ENCODE peak calls at places on chromosomes 4 and X, in ten cellular contexts. One of them, this sample, is unnamed.

GRCh38 chr4:9866931-9867330 is 85.5 kb downstream of the DRD5 start:
- DNase-seq in Calu3: no peak
- DNase-seq in activated B cell treated with CpG ODN at 0.5 μM for 24 hours: no peak
- DNase-seq in left ventricle myocardium inferior: no peak
- DNase-seq in LNCaP clone FGC: no peak
- DNase-seq in omental fat pad: no peak
- DNase-seq in progenitor cell of endocrine pancreas: no peak
- DNase-seq in uterus: no peak
- DNase-seq in H9: no peak
- DNase-seq in choroid plexus epithelial cell: no peak
- DNase-seq in this sample: no peak

GRCh38 chrX:38220024-38220935 is at the start of gene SRPX:
- DNase-seq in choroid plexus epithelial cell: peak
- DNase-seq in omental fat pad: no peak
- DNase-seq in Calu3: peak
- DNase-seq in LNCaP clone FGC: no peak
- DNase-seq in uterus: peak
- DNase-seq in left ventricle myocardium inferior: peak
- DNase-seq in H9: peak
- DNase-seq in activated B cell treated with CpG ODN at 0.5 μM for 24 hours: no peak
- DNase-seq in progenitor cell of endocrine pancreas: peak
- DNase-seq in this sample: no peak

GRCh38 chr4:123672987-123673386 is 276.4 kb downstream of the SPRY1 start:
- DNase-seq in LNCaP clone FGC: no peak
- DNase-seq in left ventricle myocardium inferior: no peak
- DNase-seq in H9: no peak
- DNase-seq in choroid plexus epithelial cell: peak
- DNase-seq in omental fat pad: no peak
- DNase-seq in uterus: no peak
- DNase-seq in progenitor cell of endocrine pancreas: no peak
- DNase-seq in Calu3: no peak
- DNase-seq in activated B cell treated with CpG ODN at 0.5 μM for 24 hours: no peak
- DNase-seq in this sample: no peak

GRCh38 chr4:39118034-39118658 is 56.1 kb downstream of the KLHL5 start:
- DNase-seq in H9: no peak
- DNase-seq in left ventricle myocardium inferior: no peak
- DNase-seq in omental fat pad: no peak
- DNase-seq in uterus: no peak
- DNase-seq in activated B cell treated with CpG ODN at 0.5 μM for 24 hours: no peak
- DNase-seq in progenitor cell of endocrine pancreas: no peak
- DNase-seq in LNCaP clone FGC: no peak
- DNase-seq in Calu3: no peak
- DNase-seq in choroid plexus epithelial cell: no peak
- DNase-seq in this sample: no peak

GRCh38 chrX:68930576-68931317 is 101.9 kb downstream of the EFNB1 start:
- DNase-seq in omental fat pad: no peak
- DNase-seq in H9: no peak
- DNase-seq in choroid plexus epithelial cell: no peak
- DNase-seq in LNCaP clone FGC: no peak
- DNase-seq in uterus: no peak
- DNase-seq in activated B cell treated with CpG ODN at 0.5 μM for 24 hours: no peak
- DNase-seq in progenitor cell of endocrine pancreas: no peak
- DNase-seq in Calu3: no peak
- DNase-seq in left ventricle myocardium inferior: no peak
- DNase-seq in this sample: no peak

GRCh38 chr4:29423836-29424721 is 1296.1 kb upstream of the PCDH7 start:
- DNase-seq in uterus: no peak
- DNase-seq in omental fat pad: no peak
- DNase-seq in left ventricle myocardium inferior: no peak
- DNase-seq in choroid plexus epithelial cell: peak
- DNase-seq in activated B cell treated with CpG ODN at 0.5 μM for 24 hours: no peak
- DNase-seq in progenitor cell of endocrine pancreas: no peak
- DNase-seq in LNCaP clone FGC: no peak
- DNase-seq in H9: no peak
- DNase-seq in Calu3: no peak
- DNase-seq in this sample: no peak

GRCh38 chrX:136450050-136450830 is 37.5 kb upstream of the BRS3 start:
- DNase-seq in activated B cell treated with CpG ODN at 0.5 μM for 24 hours: no peak
- DNase-seq in left ventricle myocardium inferior: no peak
- DNase-seq in LNCaP clone FGC: no peak
- DNase-seq in Calu3: no peak
- DNase-seq in choroid plexus epithelial cell: peak
- DNase-seq in omental fat pad: no peak
- DNase-seq in H9: no peak
- DNase-seq in uterus: no peak
- DNase-seq in progenitor cell of endocrine pancreas: no peak
- DNase-seq in this sample: no peak

GRCh38 chrX:53262918-53263394 is 18.4 kb downstream of the IQSEC2 start:
- DNase-seq in progenitor cell of endocrine pancreas: no peak
- DNase-seq in activated B cell treated with CpG ODN at 0.5 μM for 24 hours: no peak
- DNase-seq in LNCaP clone FGC: peak
- DNase-seq in uterus: no peak
- DNase-seq in H9: no peak
- DNase-seq in left ventricle myocardium inferior: no peak
- DNase-seq in omental fat pad: no peak
- DNase-seq in Calu3: peak
- DNase-seq in choroid plexus epithelial cell: peak
- DNase-seq in this sample: no peak

GRCh38 chrX:13893826-13894225 is 76.9 kb upstream of the GPM6B start:
- DNase-seq in H9: no peak
- DNase-seq in left ventricle myocardium inferior: peak
- DNase-seq in omental fat pad: no peak
- DNase-seq in choroid plexus epithelial cell: no peak
- DNase-seq in Calu3: no peak
- DNase-seq in uterus: no peak
- DNase-seq in LNCaP clone FGC: no peak
- DNase-seq in activated B cell treated with CpG ODN at 0.5 μM for 24 hours: no peak
- DNase-seq in progenitor cell of endocrine pancreas: no peak
- DNase-seq in this sample: no peak

GRCh38 chrX:55524487-55524886 is 34.8 kb upstream of the USP51 start:
- DNase-seq in Calu3: no peak
- DNase-seq in activated B cell treated with CpG ODN at 0.5 μM for 24 hours: no peak
- DNase-seq in H9: no peak
- DNase-seq in LNCaP clone FGC: peak
- DNase-seq in choroid plexus epithelial cell: peak
- DNase-seq in uterus: no peak
- DNase-seq in progenitor cell of endocrine pancreas: no peak
- DNase-seq in left ventricle myocardium inferior: no peak
- DNase-seq in omental fat pad: no peak
- DNase-seq in this sample: no peak

GRCh38 chr4:2059034-2059725 is at the start of gene NAT8L:
- DNase-seq in activated B cell treated with CpG ODN at 0.5 μM for 24 hours: no peak
- DNase-seq in left ventricle myocardium inferior: peak
- DNase-seq in H9: peak
- DNase-seq in choroid plexus epithelial cell: no peak
- DNase-seq in uterus: no peak
- DNase-seq in Calu3: no peak
- DNase-seq in progenitor cell of endocrine pancreas: no peak
- DNase-seq in omental fat pad: no peak
- DNase-seq in LNCaP clone FGC: no peak
- DNase-seq in this sample: no peak

GRCh38 chr4:83851261-83852084 is 315.6 kb downstream of the GPAT3 start:
- DNase-seq in activated B cell treated with CpG ODN at 0.5 μM for 24 hours: no peak
- DNase-seq in progenitor cell of endocrine pancreas: no peak
- DNase-seq in left ventricle myocardium inferior: no peak
- DNase-seq in Calu3: peak
- DNase-seq in uterus: no peak
- DNase-seq in choroid plexus epithelial cell: peak
- DNase-seq in H9: peak
- DNase-seq in omental fat pad: no peak
- DNase-seq in LNCaP clone FGC: no peak
- DNase-seq in this sample: no peak

GRCh38 chr4:38982356-38983095 is 49.7 kb downstream of the TMEM156 start:
- DNase-seq in LNCaP clone FGC: no peak
- DNase-seq in Calu3: no peak
- DNase-seq in progenitor cell of endocrine pancreas: no peak
- DNase-seq in H9: no peak
- DNase-seq in uterus: no peak
- DNase-seq in choroid plexus epithelial cell: peak
- DNase-seq in activated B cell treated with CpG ODN at 0.5 μM for 24 hours: no peak
- DNase-seq in omental fat pad: no peak
- DNase-seq in left ventricle myocardium inferior: no peak
- DNase-seq in this sample: no peak

DNA sequence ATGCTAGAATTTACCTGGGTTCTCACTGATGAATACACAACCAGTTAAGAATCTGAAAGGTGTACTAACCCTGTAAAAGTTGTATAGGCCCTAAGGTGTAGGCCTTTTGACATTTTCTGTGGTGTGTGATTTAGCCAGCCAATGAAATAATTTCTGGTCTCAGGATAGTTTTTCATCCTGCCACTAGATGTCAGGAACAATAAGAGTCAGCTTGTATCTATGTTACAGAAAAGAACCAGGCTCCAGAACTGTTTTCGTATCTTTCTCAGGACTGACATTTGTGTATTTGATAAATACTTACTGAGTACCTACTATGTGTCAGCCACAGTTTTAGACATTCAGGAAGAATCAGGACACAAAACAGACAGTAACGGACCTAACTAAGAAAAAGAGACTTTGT is 673.6 kb upstream of the TENM3 start:
- DNase-seq in progenitor cell of endocrine pancreas: no peak
- DNase-seq in LNCaP clone FGC: no peak
- DNase-seq in choroid plexus epithelial cell: peak
- DNase-seq in uterus: no peak
- DNase-seq in H9: no peak
- DNase-seq in activated B cell treated with CpG ODN at 0.5 μM for 24 hours: no peak
- DNase-seq in left ventricle myocardium inferior: no peak
- DNase-seq in omental fat pad: no peak
- DNase-seq in Calu3: no peak
- DNase-seq in this sample: no peak
- TF ChIP-seq CTCF in progenitor cell of endocrine pancreas: peak
- TF ChIP-seq CTCF in LNCaP clone FGC: peak
- TF ChIP-seq CTCF in choroid plexus epithelial cell: peak
- TF ChIP-seq CTCF in uterus: peak
- TF ChIP-seq CTCF in H9: peak
- TF ChIP-seq CTCF in activated B cell treated with CpG ODN at 0.5 μM for 24 hours: no peak
- TF ChIP-seq CTCF in left ventricle myocardium inferior: peak
- TF ChIP-seq CTCF in omental fat pad: no peak
- TF ChIP-seq CTCF in Calu3: no peak
- TF ChIP-seq CTCF in this sample: no peak

DNA sequence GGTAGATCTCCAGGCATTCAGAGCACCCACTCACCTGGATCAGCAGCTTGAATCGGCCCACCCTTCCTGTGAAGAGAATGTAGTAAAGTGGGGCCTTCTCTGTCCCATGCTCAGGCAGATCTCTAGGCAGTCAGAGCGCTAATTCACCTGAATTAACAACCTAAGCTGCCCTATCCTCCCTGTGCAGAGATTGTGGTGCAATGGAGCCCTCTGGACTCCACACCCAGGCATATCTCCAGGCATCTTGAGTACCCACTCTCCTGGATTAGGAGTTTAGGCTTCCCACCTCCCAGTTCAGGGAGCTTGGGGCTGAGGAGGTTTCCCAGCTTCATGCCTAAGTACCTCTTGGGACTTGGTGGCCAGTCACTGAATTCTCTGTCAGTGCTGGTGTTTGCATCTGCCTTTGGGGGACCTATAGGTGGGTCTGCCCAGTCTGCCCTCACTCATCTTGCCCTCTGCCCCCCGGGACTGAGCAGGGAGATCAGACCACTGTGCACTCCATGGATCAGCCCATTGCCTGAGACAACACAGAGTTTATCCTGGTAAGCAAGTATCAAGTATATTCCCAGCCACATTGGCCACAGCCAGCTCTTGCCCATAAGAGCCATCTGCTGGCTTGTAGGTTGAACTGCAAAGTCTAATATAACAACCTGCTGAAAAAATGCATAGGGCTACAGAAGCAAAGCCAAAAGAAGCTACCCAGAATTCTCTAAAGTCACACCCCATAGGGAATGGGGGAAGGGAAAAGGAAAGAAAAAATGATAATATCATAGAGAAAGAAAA is 372.9 kb downstream of the KLHL13 start:
- DNase-seq in Calu3: no peak
- DNase-seq in activated B cell treated with CpG ODN at 0.5 μM for 24 hours: no peak
- DNase-seq in choroid plexus epithelial cell: peak
- DNase-seq in uterus: no peak
- DNase-seq in H9: peak
- DNase-seq in left ventricle myocardium inferior: no peak
- DNase-seq in progenitor cell of endocrine pancreas: no peak
- DNase-seq in LNCaP clone FGC: peak
- DNase-seq in omental fat pad: no peak
- DNase-seq in this sample: no peak
- TF ChIP-seq CTCF in Calu3: no peak
- TF ChIP-seq CTCF in activated B cell treated with CpG ODN at 0.5 μM for 24 hours: no peak
- TF ChIP-seq CTCF in choroid plexus epithelial cell: peak
- TF ChIP-seq CTCF in uterus: no peak
- TF ChIP-seq CTCF in H9: peak
- TF ChIP-seq CTCF in left ventricle myocardium inferior: peak
- TF ChIP-seq CTCF in progenitor cell of endocrine pancreas: peak
- TF ChIP-seq CTCF in LNCaP clone FGC: peak
- TF ChIP-seq CTCF in omental fat pad: no peak
- TF ChIP-seq CTCF in this sample: no peak

DNA sequence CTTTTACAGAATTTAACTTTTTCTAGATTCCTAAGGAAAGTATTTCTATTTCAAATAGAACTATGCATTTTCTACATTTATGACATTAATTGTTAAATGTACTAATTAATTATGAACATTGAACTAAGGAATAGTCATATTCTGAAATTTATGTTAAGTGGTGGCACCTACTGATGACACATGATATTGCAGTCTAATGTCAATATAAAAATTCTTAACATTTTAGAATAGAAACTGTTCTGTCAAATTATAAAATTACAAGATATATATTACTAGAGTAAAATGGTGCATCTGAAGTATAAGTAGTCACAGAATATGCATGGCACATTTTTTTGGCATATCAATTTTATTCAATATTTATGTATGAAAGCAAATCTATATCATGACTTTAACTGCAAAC is 40.2 kb upstream of the NDNF start:
- DNase-seq in progenitor cell of endocrine pancreas: no peak
- DNase-seq in H9: no peak
- DNase-seq in choroid plexus epithelial cell: peak
- DNase-seq in left ventricle myocardium inferior: no peak
- DNase-seq in Calu3: no peak
- DNase-seq in omental fat pad: no peak
- DNase-seq in activated B cell treated with CpG ODN at 0.5 μM for 24 hours: no peak
- DNase-seq in uterus: no peak
- DNase-seq in LNCaP clone FGC: no peak
- DNase-seq in this sample: no peak
- TF ChIP-seq CTCF in progenitor cell of endocrine pancreas: peak
- TF ChIP-seq CTCF in H9: peak
- TF ChIP-seq CTCF in choroid plexus epithelial cell: peak
- TF ChIP-seq CTCF in left ventricle myocardium inferior: peak
- TF ChIP-seq CTCF in Calu3: no peak
- TF ChIP-seq CTCF in omental fat pad: no peak
- TF ChIP-seq CTCF in activated B cell treated with CpG ODN at 0.5 μM for 24 hours: no peak
- TF ChIP-seq CTCF in uterus: no peak
- TF ChIP-seq CTCF in LNCaP clone FGC: peak
- TF ChIP-seq CTCF in this sample: peak

DNA sequence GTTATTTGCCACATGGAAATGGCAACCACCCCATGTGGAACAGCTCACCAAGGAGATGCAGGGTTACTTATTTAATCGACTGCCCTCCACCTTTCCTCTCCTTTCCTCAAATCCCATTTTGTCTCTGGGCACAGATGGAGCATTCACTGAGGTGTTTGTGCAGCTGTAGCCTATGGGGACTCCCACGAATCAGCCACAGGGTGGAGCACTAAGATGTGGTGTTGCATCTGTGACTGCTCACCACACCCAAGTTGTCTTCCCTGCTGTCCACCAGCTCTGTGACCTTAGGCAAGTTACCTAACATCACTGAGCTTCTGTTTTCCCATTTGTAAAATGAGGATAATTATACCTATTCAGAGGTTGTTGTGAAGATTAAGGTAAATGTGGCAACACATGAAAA is 252.4 kb upstream of the CPEB2 start:
- DNase-seq in LNCaP clone FGC: peak
- DNase-seq in H9: peak
- DNase-seq in Calu3: peak
- DNase-seq in choroid plexus epithelial cell: peak
- DNase-seq in uterus: no peak
- DNase-seq in activated B cell treated with CpG ODN at 0.5 μM for 24 hours: no peak
- DNase-seq in progenitor cell of endocrine pancreas: no peak
- DNase-seq in left ventricle myocardium inferior: peak
- DNase-seq in omental fat pad: no peak
- DNase-seq in this sample: no peak
- TF ChIP-seq CTCF in LNCaP clone FGC: peak
- TF ChIP-seq CTCF in H9: peak
- TF ChIP-seq CTCF in Calu3: no peak
- TF ChIP-seq CTCF in choroid plexus epithelial cell: peak
- TF ChIP-seq CTCF in uterus: peak
- TF ChIP-seq CTCF in activated B cell treated with CpG ODN at 0.5 μM for 24 hours: no peak
- TF ChIP-seq CTCF in progenitor cell of endocrine pancreas: peak
- TF ChIP-seq CTCF in left ventricle myocardium inferior: peak
- TF ChIP-seq CTCF in omental fat pad: no peak
- TF ChIP-seq CTCF in this sample: no peak